ENCODE peak calls at places on chromosomes 12 and 14, in five cellular contexts. One of them, this sample, is unnamed.

GRCh38 chr12:59030415-59030814 is 110.1 kb upstream of the LRIG3 start:
- DNase-seq in AG04450: no peak
- DNase-seq in body of pancreas: peak; percentile 88
- DNase-seq in AG04449: no peak
- DNase-seq in heart left ventricle: no peak
- DNase-seq in this sample: no peak

GRCh38 chr12:15234011-15234410 is 12.8 kb upstream of the RERG start:
- DNase-seq in AG04450: no peak
- DNase-seq in heart left ventricle: no peak
- DNase-seq in body of pancreas: no peak
- DNase-seq in AG04449: no peak
- DNase-seq in this sample: no peak

GRCh38 chr12:17793854-17794253 is 296.1 kb downstream of the RERGL start:
- DNase-seq in heart left ventricle: no peak
- DNase-seq in AG04450: no peak
- DNase-seq in AG04449: no peak
- DNase-seq in body of pancreas: no peak
- DNase-seq in this sample: no peak

GRCh38 chr12:103657331-103657730 is 70.3 kb downstream of the STAB2 start:
- DNase-seq in AG04449: no peak
- DNase-seq in heart left ventricle: no peak
- DNase-seq in AG04450: no peak
- DNase-seq in body of pancreas: no peak
- DNase-seq in this sample: no peak

GRCh38 chr12:33994857-33995808 is 27.2 kb upstream of the ALG10 start:
- DNase-seq in AG04449: no peak
- DNase-seq in heart left ventricle: no peak
- DNase-seq in AG04450: no peak
- DNase-seq in body of pancreas: no peak
- DNase-seq in this sample: no peak

GRCh38 chr12:3364661-3365264 is 126.2 kb upstream of the PRMT8 start:
- DNase-seq in AG04450: no peak
- DNase-seq in body of pancreas: peak; percentile 50
- DNase-seq in AG04449: no peak
- DNase-seq in heart left ventricle: no peak
- DNase-seq in this sample: no peak

GRCh38 chr12:77325505-77325904 is 260.1 kb upstream of the E2F7 start:
- DNase-seq in AG04450: no peak
- DNase-seq in body of pancreas: no peak
- DNase-seq in heart left ventricle: no peak
- DNase-seq in AG04449: no peak
- DNase-seq in this sample: peak; percentile 46

GRCh38 chr12:55929306-55929791 is 1.6 kb upstream of the DGKA start:
- DNase-seq in body of pancreas: peak; percentile 11
- DNase-seq in AG04450: no peak
- DNase-seq in AG04449: no peak
- DNase-seq in heart left ventricle: no peak
- DNase-seq in this sample: no peak

GRCh38 chr14:56002876-56003625 is 115.2 kb upstream of the PELI2 start:
- DNase-seq in AG04449: no peak
- DNase-seq in AG04450: no peak
- DNase-seq in body of pancreas: no peak
- DNase-seq in heart left ventricle: no peak
- DNase-seq in this sample: no peak

GRCh38 chr14:33631021-33631420 is 319.9 kb downstream of the EGLN3 start:
- DNase-seq in heart left ventricle: no peak
- DNase-seq in body of pancreas: no peak
- DNase-seq in AG04449: no peak
- DNase-seq in AG04450: no peak
- DNase-seq in this sample: no peak

GRCh38 chr14:33542338-33543290 is 408.3 kb downstream of the EGLN3 start:
- DNase-seq in AG04449: no peak
- DNase-seq in AG04450: no peak
- DNase-seq in heart left ventricle: no peak
- DNase-seq in body of pancreas: no peak
- DNase-seq in this sample: no peak

GRCh38 chr14:99190696-99191662 is 81.0 kb downstream of the BCL11B start:
- DNase-seq in AG04450: no peak
- DNase-seq in body of pancreas: no peak
- DNase-seq in AG04449: no peak
- DNase-seq in heart left ventricle: no peak
- DNase-seq in this sample: no peak

GRCh38 chr12:51322452-51322851 is 1.5 kb downstream of the BIN2 start:
- DNase-seq in heart left ventricle: no peak
- DNase-seq in AG04449: no peak
- DNase-seq in body of pancreas: no peak
- DNase-seq in AG04450: no peak
- DNase-seq in this sample: no peak

GRCh38 chr14:63078606-63079005 is 33.3 kb upstream of the KCNH5 start:
- DNase-seq in body of pancreas: no peak
- DNase-seq in AG04449: no peak
- DNase-seq in AG04450: no peak
- DNase-seq in heart left ventricle: no peak
- DNase-seq in this sample: no peak

GRCh38 chr12:52168019-52168717 is 23.6 kb downstream of the KRT80 start:
- DNase-seq in AG04449: peak; percentile 50
- DNase-seq in AG04450: no peak
- DNase-seq in body of pancreas: no peak
- DNase-seq in heart left ventricle: no peak
- DNase-seq in this sample: no peak

GRCh38 chr14:32998433-32998832 is 59.8 kb downstream of the NPAS3 start:
- DNase-seq in heart left ventricle: no peak
- DNase-seq in body of pancreas: peak; percentile 25
- DNase-seq in AG04450: no peak
- DNase-seq in AG04449: no peak
- DNase-seq in this sample: no peak

GRCh38 chr12:76738824-76739579 is 24.9 kb upstream of the ZDHHC17 start:
- DNase-seq in AG04449: no peak
- DNase-seq in heart left ventricle: no peak
- DNase-seq in body of pancreas: no peak
- DNase-seq in AG04450: no peak
- DNase-seq in this sample: no peak

GRCh38 chr14:67697006-67697405 is 1.4 kb upstream of the RDH11 start:
- DNase-seq in AG04450: no peak
- DNase-seq in AG04449: no peak
- DNase-seq in body of pancreas: no peak
- DNase-seq in heart left ventricle: no peak
- DNase-seq in this sample: no peak

GRCh38 chr14:75283162-75283883 is 4.7 kb downstream of the FOS start:
- DNase-seq in body of pancreas: peak; percentile 63
- DNase-seq in AG04450: no peak
- DNase-seq in heart left ventricle: no peak
- DNase-seq in AG04449: no peak
- DNase-seq in this sample: no peak

GRCh38 chr12:124446364-124446763 is 121.0 kb downstream of the NCOR2 start:
- DNase-seq in AG04449: no peak
- DNase-seq in AG04450: no peak
- DNase-seq in body of pancreas: no peak
- DNase-seq in heart left ventricle: no peak
- DNase-seq in this sample: no peak

DNA sequence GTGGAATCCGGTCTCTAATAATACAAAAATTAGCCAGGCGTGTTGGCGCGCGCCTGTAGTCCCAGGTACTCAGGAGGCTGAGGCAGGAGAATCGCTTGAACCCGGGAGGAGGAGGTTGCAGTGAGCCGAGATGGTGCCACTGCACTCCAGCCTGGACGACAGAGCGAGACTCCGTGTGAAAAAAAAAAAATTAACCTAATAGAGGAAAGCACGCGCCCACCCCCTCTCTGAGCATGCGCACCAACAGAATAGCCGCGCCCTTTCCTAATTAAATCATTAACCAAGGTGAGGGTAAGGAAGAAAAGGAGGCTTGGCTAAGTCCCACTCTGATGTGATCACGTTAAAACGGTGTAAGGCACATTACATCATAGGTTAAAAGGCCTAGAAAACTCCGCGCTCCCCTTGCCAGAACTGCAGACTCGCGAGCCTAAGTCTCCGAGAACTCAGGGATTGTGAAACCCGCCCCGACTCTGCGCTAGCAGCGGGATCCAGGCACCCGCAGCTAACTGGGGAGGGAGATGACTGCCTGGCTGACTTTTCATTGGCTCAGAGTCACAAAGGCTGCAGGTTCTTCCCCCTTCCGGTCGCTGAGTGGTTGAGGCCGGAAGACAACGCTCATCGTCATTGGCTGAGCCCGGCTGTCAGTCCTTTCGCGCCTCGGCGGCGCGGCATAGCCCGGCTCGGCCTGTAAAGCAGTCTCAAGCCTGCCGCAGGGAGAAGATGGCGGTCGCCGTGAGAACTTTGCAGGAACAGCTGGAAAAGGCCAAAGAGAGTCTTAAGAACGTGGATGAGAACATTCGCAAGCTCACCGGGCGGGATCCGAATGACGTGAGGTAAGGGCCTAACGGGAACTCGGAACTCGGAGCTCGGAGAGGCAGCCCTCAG is at the start of gene PNN:
- DNase-seq in AG04450: peak; percentile 99
- DNase-seq in AG04449: peak; percentile 98
- DNase-seq in body of pancreas: peak; percentile 97
- DNase-seq in heart left ventricle: peak; percentile 99
- DNase-seq in this sample: peak; percentile 94
- TF ChIP-seq CTCF in AG04450: no peak
- TF ChIP-seq CTCF in AG04449: no peak
- TF ChIP-seq CTCF in body of pancreas: peak; percentile 9
- TF ChIP-seq CTCF in heart left ventricle: no peak
- TF ChIP-seq CTCF in this sample: no peak

DNA sequence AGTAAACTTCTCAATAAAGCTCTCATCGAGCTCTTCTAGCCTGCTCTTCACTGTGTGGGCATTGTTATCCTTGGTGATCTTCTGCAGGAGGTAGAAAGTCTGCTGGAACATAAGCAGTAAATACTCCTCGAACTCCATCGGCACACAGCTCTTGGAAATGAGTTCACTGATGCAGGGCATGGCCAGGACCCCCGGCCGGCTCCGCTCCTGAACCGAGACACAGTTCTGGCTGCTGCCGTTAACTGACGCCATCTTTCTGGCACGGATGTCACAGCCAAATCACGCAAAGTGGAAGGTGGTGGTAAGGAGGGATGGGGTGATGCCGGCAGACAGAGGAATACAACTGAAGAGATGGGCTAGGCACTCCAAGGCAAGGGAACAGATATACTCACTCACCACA is 23.7 kb upstream of the EDDM3A start:
- DNase-seq in AG04450: no peak
- DNase-seq in AG04449: no peak
- DNase-seq in body of pancreas: no peak
- DNase-seq in heart left ventricle: no peak
- DNase-seq in this sample: no peak
- TF ChIP-seq CTCF in AG04450: no peak
- TF ChIP-seq CTCF in AG04449: no peak
- TF ChIP-seq CTCF in body of pancreas: no peak
- TF ChIP-seq CTCF in heart left ventricle: no peak
- TF ChIP-seq CTCF in this sample: no peak

DNA sequence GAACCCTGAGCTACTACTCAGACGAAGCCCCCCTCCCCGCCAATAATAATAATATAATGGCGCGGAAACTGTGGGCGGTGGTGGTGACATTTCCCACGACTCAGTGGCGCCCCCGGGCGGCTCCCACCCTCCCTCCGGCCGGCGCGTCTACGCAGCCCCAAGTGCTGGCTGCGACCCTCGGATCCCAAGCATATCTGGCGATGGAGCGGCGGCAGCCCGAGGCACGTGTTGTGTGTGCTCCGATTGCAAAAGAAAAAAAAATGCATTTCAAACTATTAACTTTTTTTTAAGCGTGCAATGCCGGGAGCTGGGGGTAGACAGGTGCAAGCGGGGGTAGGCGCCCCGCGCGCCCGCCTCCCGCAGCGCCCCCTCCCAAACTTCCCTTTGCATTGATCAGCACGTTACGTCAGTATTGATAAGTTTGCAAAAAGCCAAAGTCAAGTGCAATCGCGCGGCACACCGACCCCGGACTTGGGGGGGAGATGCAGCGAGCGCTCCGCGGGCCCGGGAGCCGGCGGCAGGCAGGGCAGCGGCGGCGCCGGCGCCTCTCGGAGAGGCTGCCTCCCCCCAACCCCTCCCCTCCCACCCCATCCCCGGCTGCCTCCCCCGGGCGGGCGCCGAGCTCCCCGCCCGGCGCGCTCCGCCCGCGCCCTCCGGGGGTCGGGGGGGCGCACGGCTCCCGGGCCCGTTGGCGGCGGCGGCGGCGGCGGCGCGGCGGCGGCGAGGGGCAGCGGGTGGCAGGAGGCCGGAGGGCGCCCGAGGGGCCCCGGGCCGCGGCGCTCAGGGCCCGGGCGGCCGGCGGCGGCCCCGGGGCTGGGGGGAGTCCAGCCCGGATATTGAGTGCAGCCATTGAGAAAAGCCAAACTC is 113.1 kb upstream of the MYL2 start:
- DNase-seq in heart left ventricle: no peak
- DNase-seq in body of pancreas: no peak
- DNase-seq in AG04449: no peak
- DNase-seq in AG04450: no peak
- DNase-seq in this sample: peak; percentile 47
- TF ChIP-seq CTCF in heart left ventricle: no peak
- TF ChIP-seq CTCF in body of pancreas: no peak
- TF ChIP-seq CTCF in AG04449: no peak
- TF ChIP-seq CTCF in AG04450: no peak
- TF ChIP-seq CTCF in this sample: peak; percentile 84

GRCh38 chr14:104969741-104970230 is 8.4 kb downstream of the AHNAK2 start:
- DNase-seq in heart left ventricle: peak; percentile 25
- DNase-seq in AG04449: no peak
- DNase-seq in AG04450: no peak
- DNase-seq in body of pancreas: no peak
- DNase-seq in this sample: no peak
- TF ChIP-seq CTCF in heart left ventricle: no peak
- TF ChIP-seq CTCF in AG04449: no peak
- TF ChIP-seq CTCF in AG04450: no peak
- TF ChIP-seq CTCF in body of pancreas: no peak
- TF ChIP-seq CTCF in this sample: no peak

DNA sequence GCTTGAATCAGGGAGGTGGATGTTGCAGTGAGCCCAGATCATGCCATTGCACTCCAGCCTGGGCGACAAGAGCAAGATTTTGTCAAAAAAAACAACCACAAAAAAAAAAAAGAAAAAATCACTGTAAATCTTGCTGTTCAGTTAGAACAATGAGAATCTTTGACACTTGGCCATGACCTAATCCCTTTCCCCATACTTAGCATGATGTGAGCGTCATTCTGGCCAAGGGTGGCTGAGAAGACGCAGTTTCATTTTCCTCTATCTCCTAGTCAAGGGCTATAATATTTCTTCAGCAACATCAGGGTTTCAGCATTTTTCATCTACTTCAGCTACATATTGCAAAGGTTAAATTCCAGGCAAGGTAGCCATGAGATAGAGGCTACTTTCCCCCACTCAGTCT is 599.4 kb upstream of the MDGA2 start:
- DNase-seq in AG04450: no peak
- DNase-seq in heart left ventricle: no peak
- DNase-seq in body of pancreas: no peak
- DNase-seq in AG04449: no peak
- DNase-seq in this sample: no peak
- TF ChIP-seq CTCF in AG04450: no peak
- TF ChIP-seq CTCF in heart left ventricle: no peak
- TF ChIP-seq CTCF in body of pancreas: no peak
- TF ChIP-seq CTCF in AG04449: no peak
- TF ChIP-seq CTCF in this sample: no peak